ENCODE peak calls at places on chromosomes 4 and X, in five cellular contexts. L is neural progenitor cell, Z is GM23338, W is keratinocyte, R is endothelial cell of umbilical vein. A is an unnamed sample. For H3K79me2, the result is how much of the 10 kb centered on the place peaks cover.

GRCh38 chrX:119518371-119518770 is 46.8 kb downstream of the STEEP1 start:
- DNase-seq in L (no peak), Z (no peak), W (no peak), R (no peak), A (no peak)

GRCh38 chrX:153474718-153475117 is 4.3 kb upstream of the HAUS7 start:
- DNase-seq in L (peak), Z (peak), W (no peak), R (peak), A (peak)

GRCh38 chr4:185642907-185643306 is 107.6 kb upstream of the PDLIM3 start:
- DNase-seq in L (no peak), Z (no peak), W (no peak), R (no peak), A (no peak)

GRCh38 chr4:813900-814299 is 12.0 kb downstream of the CPLX1 start:
- DNase-seq in L (no peak), Z (peak), W (no peak), R (no peak), A (no peak)

GRCh38 chr4:16846520-16847117 is 51.8 kb downstream of the LDB2 start:
- DNase-seq in L (peak), Z (peak), W (no peak), R (no peak), A (no peak)

GRCh38 chrX:30570505-30570904 is 7.1 kb downstream of the TASL start:
- DNase-seq in L (no peak), Z (peak), W (no peak), R (peak), A (peak)

GRCh38 chr4:972651-973424 is 531 bp downstream of the DGKQ start:
- DNase-seq in L (peak), Z (peak), W (no peak), R (peak), A (peak)

GRCh38 chr4:18075823-18076433 is 54.4 kb upstream of the LCORL start:
- DNase-seq in L (peak), Z (peak), W (no peak), R (peak), A (peak)

GRCh38 chrX:9148626-9149385 is 114.9 kb upstream of the FAM9B start:
- DNase-seq in L (peak), Z (peak), W (no peak), R (no peak), A (peak)

GRCh38 chr4:142598132-142598531 is 248.0 kb downstream of the INPP4B start:
- DNase-seq in L (no peak), Z (no peak), W (no peak), R (no peak), A (peak)

GRCh38 chr4:67130411-67130810 is 414.9 kb downstream of the CENPC start:
- DNase-seq in L (no peak), Z (no peak), W (no peak), R (no peak), A (no peak)

GRCh38 chr4:2935762-2936743 is 27.2 kb downstream of the NOP14 start:
- DNase-seq in L (peak), Z (no peak), W (peak), R (no peak), A (peak)

GRCh38 chr4:8280158-8280875 is 10.8 kb downstream of the HTRA3 start:
- DNase-seq in L (no peak), Z (no peak), W (no peak), R (no peak), A (no peak)

GRCh38 chrX:100424012-100424411 is 13.9 kb upstream of the PCDH19 start:
- DNase-seq in L (peak), Z (peak), W (no peak), R (peak), A (no peak)

GRCh38 chrX:123313486-123313885 is 129.4 kb downstream of the GRIA3 start:
- DNase-seq in L (no peak), Z (no peak), W (no peak), R (no peak), A (no peak)

GRCh38 chrX:21375795-21376069 is 1.5 kb downstream of the CNKSR2 start:
- DNase-seq in L (peak), Z (peak), W (no peak), R (no peak), A (no peak)

GRCh38 chrX:21373637-21374162 is 518 bp upstream of the CNKSR2 start:
- DNase-seq in L (peak), Z (peak), W (no peak), R (no peak), A (peak)

GRCh38 chrX:21373001-21373400 is 1.2 kb upstream of the CNKSR2 start:
- DNase-seq in L (no peak), Z (no peak), W (no peak), R (no peak), A (no peak)

GRCh38 chrX:21374994-21375794 is 976 bp downstream of the CNKSR2 start:
- DNase-seq in L (peak), Z (peak), W (no peak), R (no peak), A (no peak)

DNA sequence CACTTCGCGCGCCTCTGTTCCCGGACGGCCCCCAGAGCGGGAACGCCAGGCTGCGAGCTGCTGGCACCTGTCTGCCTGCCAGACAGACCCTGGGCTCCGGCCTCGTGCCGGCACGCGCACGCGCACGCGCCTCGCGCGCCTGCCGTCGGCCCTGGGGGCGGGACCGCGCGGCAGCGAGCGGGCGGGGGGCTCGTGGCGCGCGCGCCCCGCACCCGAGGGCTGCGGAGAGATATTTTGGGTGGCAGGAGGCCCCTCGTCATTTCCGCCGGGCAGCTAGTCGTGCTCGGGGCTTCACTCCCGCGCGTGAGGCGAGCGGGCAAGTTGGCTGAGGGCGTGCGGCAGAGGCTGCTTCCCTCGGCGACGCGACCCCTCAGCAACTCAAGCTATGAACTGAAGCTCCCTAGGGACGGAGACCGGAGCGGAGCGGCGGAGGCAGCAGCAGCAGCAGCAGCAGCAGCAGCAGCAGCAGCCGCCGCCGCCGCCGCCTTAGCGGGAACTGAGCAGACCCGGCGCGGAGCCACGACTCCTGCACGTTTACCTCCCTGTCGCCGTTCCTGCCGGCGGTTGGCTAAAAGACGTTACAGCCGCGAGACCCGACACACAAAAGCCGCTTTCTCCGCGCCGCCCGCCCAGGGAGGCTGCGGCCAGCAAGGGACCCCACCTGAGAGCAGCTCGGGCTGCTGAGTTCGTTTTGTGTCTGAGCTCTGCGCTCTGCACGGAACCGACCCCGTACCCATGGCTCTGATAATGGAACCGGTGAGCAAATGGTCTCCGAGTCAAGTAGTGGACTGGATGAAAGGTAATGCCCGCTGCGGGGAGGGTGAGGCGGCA is at the start of gene CNKSR2:
- DNase-seq in L (peak), Z (peak), W (no peak), R (peak), A (peak)
- TF ChIP-seq EZH2 in L (no peak), Z (no peak), W (no peak), R (peak), A (no peak)

DNA sequence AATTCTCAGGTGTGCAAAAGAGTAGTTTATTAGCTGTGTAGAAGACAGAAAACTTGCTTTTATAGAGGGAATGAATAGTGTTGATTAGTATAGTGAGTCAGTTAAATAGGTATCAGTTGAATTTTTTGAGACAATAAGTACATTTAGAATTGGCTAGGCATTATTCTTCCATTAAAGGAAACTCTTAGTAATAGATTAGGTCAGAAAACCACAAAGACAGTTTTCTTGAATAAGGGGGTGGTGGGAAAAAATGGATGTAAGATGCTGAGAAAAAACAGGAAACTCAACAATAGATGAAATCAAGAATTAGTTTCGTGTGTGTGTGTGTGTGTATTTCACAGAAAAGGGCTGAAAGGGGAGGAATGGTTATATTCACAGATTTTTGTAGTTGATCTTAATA is 16.8 kb downstream of the CD38 start:
- DNase-seq in L (no peak), Z (no peak), W (no peak), R (peak), A (peak)
- H3K79me2 ChIP-seq in L (under half), Z (under half), W (under half), R (under half), A (under half)

GRCh38 chrX:68650491-68650890 is 3.0 kb downstream of the STARD8 start:
- DNase-seq in L (no peak), Z (no peak), W (no peak), R (no peak), A (peak)

GRCh38 chrX:68652327-68652930 is 5.0 kb downstream of the STARD8 start:
- DNase-seq in L (no peak), Z (no peak), W (no peak), R (no peak), A (peak)

GRCh38 chrX:68646421-68646820 is 1.0 kb upstream of the STARD8 start:
- DNase-seq in L (no peak), Z (no peak), W (no peak), R (no peak), A (no peak)

GRCh38 chrX:68648960-68649359 is 1.5 kb downstream of the STARD8 start:
- DNase-seq in L (peak), Z (peak), W (no peak), R (no peak), A (peak)

DNA sequence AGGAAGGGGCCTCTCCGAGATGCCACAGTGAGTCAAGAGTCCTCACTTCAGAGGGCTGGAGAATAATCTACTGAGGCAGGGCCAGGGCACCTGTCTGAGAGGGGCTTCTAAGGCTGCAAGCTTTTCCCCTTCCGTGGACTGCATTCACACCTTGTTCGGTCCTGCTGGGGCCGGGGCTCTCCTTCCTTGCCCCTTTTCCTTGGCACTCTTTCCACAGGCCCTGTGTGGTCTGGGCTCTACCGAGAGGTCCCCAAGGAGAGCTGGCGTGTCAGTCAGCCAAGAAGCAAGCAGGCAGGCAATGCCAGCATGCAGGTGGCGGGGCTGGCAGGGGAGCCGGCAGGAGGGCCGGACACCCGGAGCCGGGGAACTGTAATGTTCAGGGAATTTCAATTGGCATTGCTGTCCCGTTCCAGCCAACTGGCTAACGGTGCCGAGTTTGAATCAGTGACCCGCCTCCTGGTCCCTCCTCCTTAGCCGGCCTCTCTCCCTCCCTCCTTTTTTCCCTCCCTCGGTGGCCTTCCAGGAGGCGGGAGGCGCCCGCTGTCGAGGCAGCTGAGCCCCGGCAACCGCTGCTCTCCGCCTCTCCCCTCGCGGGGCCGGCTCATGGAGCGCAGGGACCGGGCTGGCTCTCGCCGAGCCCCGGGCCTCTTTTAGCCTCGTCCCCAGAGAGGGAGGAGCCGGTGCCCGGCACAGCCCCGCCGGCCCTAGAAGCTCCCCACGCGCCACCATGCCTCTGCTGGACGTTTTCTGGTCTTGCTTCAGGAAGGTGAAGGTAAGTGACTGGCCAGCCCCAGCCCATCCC is at the start of gene STARD8:
- DNase-seq in L (peak), Z (peak), W (no peak), R (peak), A (peak)
- H3K4me3 ChIP-seq in L (peak), Z (peak), W (peak), R (peak), A (peak)

DNA sequence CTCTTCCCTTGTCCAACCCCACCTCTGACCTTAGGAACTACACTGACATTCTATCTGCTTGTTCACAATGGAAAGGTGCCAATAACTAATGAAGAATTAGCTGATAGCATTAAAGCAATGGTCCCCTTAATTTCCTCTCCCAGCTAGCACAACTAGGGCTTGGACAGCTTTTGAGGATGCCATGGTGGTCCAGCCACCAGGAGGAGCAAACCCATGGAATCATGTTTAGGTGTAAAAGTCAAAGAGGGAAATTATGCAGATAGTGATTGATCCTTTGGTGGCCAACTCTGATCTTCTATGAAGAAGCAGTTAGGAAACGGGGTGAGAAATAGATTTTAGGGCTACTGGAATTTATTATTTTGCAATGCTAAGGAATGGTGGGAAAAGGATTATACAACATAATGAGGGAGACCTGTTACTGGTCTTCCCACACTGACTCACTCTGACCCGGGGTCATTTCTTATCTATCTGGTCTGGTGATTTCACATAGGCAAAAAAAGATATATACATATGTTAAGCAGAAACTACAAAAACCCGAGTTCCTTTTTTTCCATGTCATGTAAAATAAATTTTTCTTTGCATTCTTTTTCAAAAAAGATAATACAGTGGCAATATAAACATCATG is 45.8 kb upstream of the FBXW7 start:
- DNase-seq in L (no peak), Z (peak), W (no peak), R (no peak), A (no peak)
- TF ChIP-seq EZH2 in L (no peak), Z (no peak), W (no peak), R (no peak), A (no peak)

GRCh38 chr4:101155368-101155767 is 192.0 kb downstream of the PPP3CA start:
- DNase-seq in L (peak), Z (peak), W (peak), R (peak), A (peak)

GRCh38 chr4:101152521-101152920 is 194.8 kb downstream of the PPP3CA start:
- DNase-seq in L (no peak), Z (no peak), W (no peak), R (no peak), A (no peak)

GRCh38 chr4:101156619-101157310 is 190.6 kb downstream of the PPP3CA start:
- DNase-seq in L (no peak), Z (no peak), W (no peak), R (no peak), A (peak)

GRCh38 chr4:101155859-101156430 is 191.4 kb downstream of the PPP3CA start:
- DNase-seq in L (no peak), Z (no peak), W (no peak), R (no peak), A (no peak)

DNA sequence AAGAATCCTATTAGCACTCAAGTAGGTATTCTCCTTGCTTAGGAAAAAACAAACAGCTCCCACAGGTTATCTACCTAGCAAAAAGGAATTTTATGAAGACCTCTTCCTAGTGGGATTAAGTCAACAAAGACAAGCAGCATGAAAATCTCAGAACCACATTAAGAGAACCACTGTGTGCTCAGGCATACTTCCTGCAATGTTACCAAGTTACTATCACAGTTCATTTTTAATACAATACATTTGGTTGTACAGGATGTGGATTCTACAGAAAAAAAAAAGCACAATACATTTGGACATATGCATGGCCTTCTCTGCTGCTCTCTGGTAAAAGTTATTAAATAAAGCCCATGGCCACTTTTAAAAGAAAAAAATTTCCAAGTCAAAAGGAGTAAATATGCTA is 193.7 kb downstream of the PPP3CA start:
- DNase-seq in L (no peak), Z (no peak), W (no peak), R (peak), A (no peak)
- H3K79me2 ChIP-seq in L (under half), Z (under half), W (under half), R (under half), A (half or more)

GRCh38 chr4:110415451-110415850 is 60.5 kb upstream of the ENPEP start:
- DNase-seq in L (no peak), Z (no peak), W (no peak), R (no peak), A (no peak)

GRCh38 chr4:110414590-110414989 is 61.4 kb upstream of the ENPEP start:
- DNase-seq in L (no peak), Z (no peak), W (no peak), R (no peak), A (no peak)

GRCh38 chr4:110417151-110417550 is 58.8 kb upstream of the ENPEP start:
- DNase-seq in L (no peak), Z (no peak), W (no peak), R (no peak), A (no peak)

GRCh38 chr4:110411599-110412011 is 64.3 kb upstream of the ENPEP start:
- DNase-seq in L (peak), Z (peak), W (no peak), R (no peak), A (no peak)

DNA sequence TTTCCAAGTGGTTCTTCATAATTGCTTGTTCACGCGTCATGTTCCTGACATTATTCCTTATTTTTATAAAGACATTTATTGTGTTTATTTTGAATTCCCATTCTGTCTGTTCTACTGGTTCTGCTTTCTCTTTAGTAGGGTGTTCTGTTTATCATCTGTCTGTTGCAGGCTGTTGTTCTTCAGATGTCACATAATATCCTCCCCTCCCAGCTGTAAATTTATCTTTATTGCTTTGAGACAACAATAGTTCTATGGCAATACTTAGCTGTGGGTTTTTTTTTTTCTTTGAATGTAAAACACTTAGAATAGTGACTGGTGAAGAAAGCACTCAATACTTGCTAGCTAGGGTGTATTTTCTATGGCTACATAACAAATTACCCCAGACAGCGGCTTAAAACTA is 63.6 kb upstream of the ENPEP start:
- DNase-seq in L (no peak), Z (no peak), W (no peak), R (no peak), A (no peak)
- H3K4me3 ChIP-seq in L (no peak), Z (peak), W (no peak), R (no peak), A (no peak)

GRCh38 chr4:107937040-107937439 is 5.7 kb downstream of the CYP2U1 start:
- DNase-seq in L (no peak), Z (no peak), W (no peak), R (no peak), A (no peak)

GRCh38 chr4:107931775-107932321 is 499 bp downstream of the CYP2U1 start:
- DNase-seq in L (no peak), Z (peak), W (no peak), R (no peak), A (no peak)

GRCh38 chr4:107935246-107935645 is 3.9 kb downstream of the CYP2U1 start:
- DNase-seq in L (no peak), Z (no peak), W (no peak), R (no peak), A (no peak)

GRCh38 chr4:107930821-107931774 is at the start of gene CYP2U1:
- DNase-seq in L (peak), Z (peak), W (no peak), R (peak), A (peak)
- TF ChIP-seq EZH2 in L (peak), Z (no peak), W (no peak), R (no peak), A (no peak)

GRCh38 chr4:72714482-72715279 is 145.7 kb upstream of the ADAMTS3 start:
- DNase-seq in L (no peak), Z (no peak), W (no peak), R (no peak), A (no peak)
- H3K79me2 ChIP-seq in L (under half), Z (under half), W (under half), R (under half), A (under half)

GRCh38 chr4:76420901-76421581 is at the start of gene CCDC158:
- DNase-seq in L (no peak), Z (peak), W (no peak), R (no peak), A (peak)
- H3K4me3 ChIP-seq in L (no peak), Z (peak), W (peak), R (peak), A (peak)

GRCh38 chrX:107507744-107508117 is 58.3 kb downstream of the FRMPD3 start:
- DNase-seq in L (no peak), Z (no peak), W (no peak), R (no peak), A (no peak)
- TF ChIP-seq EZH2 in L (no peak), Z (peak), W (no peak), R (no peak), A (peak)